ENCODE peak calls at places on chromosomes 6 and 20, in five cellular contexts. S is HTR-8/SVneo; G is NCI-H510A treated with DMSO at 0.1 percent for 48 hours; H is effector memory CD8-positive, alpha-beta T cell; N is mesothelial cell of epicardium. M is an unnamed sample.

GRCh38 chr6:33112148-33112547 is 36.4 kb downstream of the HLA-DPB1 start:
- DNase-seq in H (peak; percentile 47), N (no peak), G (peak; percentile 5), S (peak; percentile 72), M (peak; percentile 37)

GRCh38 chr6:68640506-68640875 is 5.4 kb downstream of the ADGRB3 start:
- DNase-seq in S (no peak), H (no peak), N (no peak), G (no peak), M (no peak)

GRCh38 chr6:143110996-143111395 is 50.3 kb downstream of the AIG1 start:
- DNase-seq in H (no peak), N (no peak), G (no peak), S (no peak), M (no peak)

GRCh38 chr6:158492881-158493280 is 67.0 kb upstream of the TMEM181 start:
- DNase-seq in H (no peak), G (no peak), N (no peak), S (no peak), M (no peak)

GRCh38 chr20:3209023-3209945 is at the start of gene ITPA:
- DNase-seq in S (peak; percentile 76), H (peak; percentile 28), N (no peak), G (peak; percentile 43), M (peak; percentile 49)

GRCh38 chr6:144718431-144718830 is 433.3 kb downstream of the UTRN start:
- DNase-seq in H (no peak), S (peak; percentile 4), N (no peak), G (no peak), M (no peak)

GRCh38 chr20:53929399-53929798 is 141.0 kb downstream of the BCAS1 start:
- DNase-seq in N (no peak), G (no peak), S (no peak), H (no peak), M (no peak)

GRCh38 chr6:135300576-135300975 is 119.5 kb downstream of the MYB start:
- DNase-seq in G (no peak), H (no peak), N (no peak), S (no peak), M (no peak)

GRCh38 chr20:51125095-51125494 is 102.2 kb upstream of the KCNG1 start:
- DNase-seq in G (no peak), H (no peak), N (no peak), S (no peak), M (no peak)

GRCh38 chr20:9211016-9211760 is 142.3 kb downstream of the PLCB4 start:
- DNase-seq in N (no peak), H (no peak), G (no peak), S (no peak), M (no peak)

GRCh38 chr6:104705095-104705707 is 154.5 kb downstream of the HACE1 start:
- DNase-seq in S (peak; percentile 32), H (peak; percentile 4), N (no peak), G (no peak), M (peak; percentile 63)

GRCh38 chr6:42225043-42225368 is 7.3 kb upstream of the MRPS10 start:
- DNase-seq in G (no peak), S (no peak), N (no peak), H (no peak), M (no peak)

GRCh38 chr20:12965880-12966270 is 42.9 kb upstream of the SPTLC3 start:
- DNase-seq in H (no peak), N (no peak), G (no peak), S (no peak), M (no peak)

GRCh38 chr6:157317129-157317814 is 6.0 kb downstream of the TMEM242 start:
- DNase-seq in S (peak; percentile 69), N (no peak), G (no peak), H (no peak), M (no peak)

GRCh38 chr6:99334526-99335127 is 14.8 kb downstream of the FAXC start:
- DNase-seq in N (no peak), H (no peak), G (peak; percentile 48), S (peak; percentile 26), M (no peak)

GRCh38 chr20:23296841-23297701 is 53.5 kb upstream of the NXT1 start:
- DNase-seq in S (no peak), H (no peak), N (no peak), G (peak; percentile 2), M (no peak)

GRCh38 chr6:53795254-53795701 is 473 bp downstream of the LRRC1 start:
- DNase-seq in S (no peak), G (peak; percentile 82), H (no peak), N (no peak), M (no peak)

GRCh38 chr6:116596815-116597214 is 19.5 kb upstream of the RSPH4A start:
- DNase-seq in N (no peak), G (no peak), H (no peak), S (no peak), M (no peak)